ENCODE peak calls at places on chromosome 5, in ten cellular contexts. One of them, this sample, is unnamed.

GRCh38 chr5:78655731-78656130 is 7.2 kb upstream of the LHFPL2 start:
- DNase-seq in transverse colon: no peak
- DNase-seq in IMR-90: no peak
- DNase-seq in brain microvascular endothelial cell: no peak
- DNase-seq in A549: no peak
- DNase-seq in A673: no peak
- DNase-seq in psoas muscle: no peak
- DNase-seq in GM23248: no peak
- DNase-seq in heart right ventricle: no peak
- DNase-seq in CD4-positive, alpha-beta memory T cell: no peak
- DNase-seq in this sample: no peak

GRCh38 chr5:25544652-25545249 is 900.0 kb upstream of the CDH10 start:
- DNase-seq in transverse colon: no peak
- DNase-seq in IMR-90: no peak
- DNase-seq in brain microvascular endothelial cell: no peak
- DNase-seq in A549: peak
- DNase-seq in A673: peak
- DNase-seq in psoas muscle: no peak
- DNase-seq in GM23248: peak
- DNase-seq in heart right ventricle: no peak
- DNase-seq in CD4-positive, alpha-beta memory T cell: no peak
- DNase-seq in this sample: no peak

GRCh38 chr5:56466136-56466816 is 233.1 kb upstream of the ANKRD55 start:
- DNase-seq in transverse colon: no peak
- DNase-seq in IMR-90: no peak
- DNase-seq in brain microvascular endothelial cell: no peak
- DNase-seq in A549: no peak
- DNase-seq in A673: no peak
- DNase-seq in psoas muscle: no peak
- DNase-seq in GM23248: no peak
- DNase-seq in heart right ventricle: no peak
- DNase-seq in CD4-positive, alpha-beta memory T cell: no peak
- DNase-seq in this sample: no peak

GRCh38 chr5:103456476-103456875 is 106.1 kb downstream of the NUDT12 start:
- DNase-seq in transverse colon: no peak
- DNase-seq in IMR-90: no peak
- DNase-seq in brain microvascular endothelial cell: no peak
- DNase-seq in A549: no peak
- DNase-seq in A673: no peak
- DNase-seq in psoas muscle: no peak
- DNase-seq in GM23248: no peak
- DNase-seq in heart right ventricle: no peak
- DNase-seq in CD4-positive, alpha-beta memory T cell: no peak
- DNase-seq in this sample: no peak

GRCh38 chr5:147697380-147697779 is 85.1 kb downstream of the JAKMIP2 start:
- DNase-seq in transverse colon: no peak
- DNase-seq in IMR-90: no peak
- DNase-seq in brain microvascular endothelial cell: no peak
- DNase-seq in A549: no peak
- DNase-seq in A673: no peak
- DNase-seq in psoas muscle: no peak
- DNase-seq in GM23248: no peak
- DNase-seq in heart right ventricle: no peak
- DNase-seq in CD4-positive, alpha-beta memory T cell: no peak
- DNase-seq in this sample: no peak

GRCh38 chr5:172828911-172829431 is 5.1 kb upstream of the ERGIC1 start:
- DNase-seq in transverse colon: no peak
- DNase-seq in IMR-90: peak
- DNase-seq in brain microvascular endothelial cell: peak
- DNase-seq in A549: no peak
- DNase-seq in A673: no peak
- DNase-seq in psoas muscle: no peak
- DNase-seq in GM23248: peak
- DNase-seq in heart right ventricle: no peak
- DNase-seq in CD4-positive, alpha-beta memory T cell: no peak
- DNase-seq in this sample: no peak

GRCh38 chr5:138789771-138790242 is 36.6 kb downstream of the CTNNA1 start:
- DNase-seq in transverse colon: no peak
- DNase-seq in IMR-90: peak
- DNase-seq in brain microvascular endothelial cell: peak
- DNase-seq in A549: peak
- DNase-seq in A673: peak
- DNase-seq in psoas muscle: no peak
- DNase-seq in GM23248: peak
- DNase-seq in heart right ventricle: no peak
- DNase-seq in CD4-positive, alpha-beta memory T cell: peak
- DNase-seq in this sample: no peak

GRCh38 chr5:149072791-149073190 is 9.9 kb upstream of the SH3TC2 start:
- DNase-seq in transverse colon: no peak
- DNase-seq in IMR-90: no peak
- DNase-seq in brain microvascular endothelial cell: no peak
- DNase-seq in A549: no peak
- DNase-seq in A673: no peak
- DNase-seq in psoas muscle: no peak
- DNase-seq in GM23248: no peak
- DNase-seq in heart right ventricle: no peak
- DNase-seq in CD4-positive, alpha-beta memory T cell: no peak
- DNase-seq in this sample: no peak

GRCh38 chr5:6872441-6873160 is 159.4 kb downstream of the TENT4A start:
- DNase-seq in transverse colon: no peak
- DNase-seq in IMR-90: no peak
- DNase-seq in brain microvascular endothelial cell: no peak
- DNase-seq in A549: no peak
- DNase-seq in A673: no peak
- DNase-seq in psoas muscle: no peak
- DNase-seq in GM23248: no peak
- DNase-seq in heart right ventricle: no peak
- DNase-seq in CD4-positive, alpha-beta memory T cell: no peak
- DNase-seq in this sample: no peak

GRCh38 chr5:130034872-130035271 is 130.6 kb downstream of the CHSY3 start:
- DNase-seq in transverse colon: no peak
- DNase-seq in IMR-90: peak
- DNase-seq in brain microvascular endothelial cell: peak
- DNase-seq in A549: no peak
- DNase-seq in A673: no peak
- DNase-seq in psoas muscle: no peak
- DNase-seq in GM23248: peak
- DNase-seq in heart right ventricle: no peak
- DNase-seq in CD4-positive, alpha-beta memory T cell: no peak
- DNase-seq in this sample: no peak

GRCh38 chr5:124371121-124371706 is 375.2 kb downstream of the ZNF608 start:
- DNase-seq in transverse colon: peak
- DNase-seq in IMR-90: peak
- DNase-seq in brain microvascular endothelial cell: no peak
- DNase-seq in A549: no peak
- DNase-seq in A673: no peak
- DNase-seq in psoas muscle: no peak
- DNase-seq in GM23248: peak
- DNase-seq in heart right ventricle: no peak
- DNase-seq in CD4-positive, alpha-beta memory T cell: no peak
- DNase-seq in this sample: no peak

GRCh38 chr5:149271717-149272558 is at the start of gene AFAP1L1:
- DNase-seq in transverse colon: peak
- DNase-seq in IMR-90: peak
- DNase-seq in brain microvascular endothelial cell: no peak
- DNase-seq in A549: peak
- DNase-seq in A673: peak
- DNase-seq in psoas muscle: peak
- DNase-seq in GM23248: peak
- DNase-seq in heart right ventricle: peak
- DNase-seq in CD4-positive, alpha-beta memory T cell: no peak
- DNase-seq in this sample: peak

GRCh38 chr5:477247-477646 is 34.3 kb downstream of the EXOC3 start:
- DNase-seq in transverse colon: no peak
- DNase-seq in IMR-90: no peak
- DNase-seq in brain microvascular endothelial cell: no peak
- DNase-seq in A549: no peak
- DNase-seq in A673: no peak
- DNase-seq in psoas muscle: no peak
- DNase-seq in GM23248: no peak
- DNase-seq in heart right ventricle: no peak
- DNase-seq in CD4-positive, alpha-beta memory T cell: no peak
- DNase-seq in this sample: no peak

GRCh38 chr5:474826-475661 is 32.1 kb downstream of the EXOC3 start:
- DNase-seq in transverse colon: no peak
- DNase-seq in IMR-90: peak
- DNase-seq in brain microvascular endothelial cell: no peak
- DNase-seq in A549: peak
- DNase-seq in A673: no peak
- DNase-seq in psoas muscle: peak
- DNase-seq in GM23248: no peak
- DNase-seq in heart right ventricle: peak
- DNase-seq in CD4-positive, alpha-beta memory T cell: no peak
- DNase-seq in this sample: peak

GRCh38 chr5:476102-476813 is 33.3 kb downstream of the EXOC3 start:
- DNase-seq in transverse colon: no peak
- DNase-seq in IMR-90: no peak
- DNase-seq in brain microvascular endothelial cell: no peak
- DNase-seq in A549: no peak
- DNase-seq in A673: no peak
- DNase-seq in psoas muscle: peak
- DNase-seq in GM23248: peak
- DNase-seq in heart right ventricle: peak
- DNase-seq in CD4-positive, alpha-beta memory T cell: no peak
- DNase-seq in this sample: peak

GRCh38 chr5:476814-477175 is 33.8 kb downstream of the EXOC3 start:
- DNase-seq in transverse colon: no peak
- DNase-seq in IMR-90: no peak
- DNase-seq in brain microvascular endothelial cell: no peak
- DNase-seq in A549: no peak
- DNase-seq in A673: no peak
- DNase-seq in psoas muscle: peak
- DNase-seq in GM23248: no peak
- DNase-seq in heart right ventricle: peak
- DNase-seq in CD4-positive, alpha-beta memory T cell: no peak
- DNase-seq in this sample: no peak

DNA sequence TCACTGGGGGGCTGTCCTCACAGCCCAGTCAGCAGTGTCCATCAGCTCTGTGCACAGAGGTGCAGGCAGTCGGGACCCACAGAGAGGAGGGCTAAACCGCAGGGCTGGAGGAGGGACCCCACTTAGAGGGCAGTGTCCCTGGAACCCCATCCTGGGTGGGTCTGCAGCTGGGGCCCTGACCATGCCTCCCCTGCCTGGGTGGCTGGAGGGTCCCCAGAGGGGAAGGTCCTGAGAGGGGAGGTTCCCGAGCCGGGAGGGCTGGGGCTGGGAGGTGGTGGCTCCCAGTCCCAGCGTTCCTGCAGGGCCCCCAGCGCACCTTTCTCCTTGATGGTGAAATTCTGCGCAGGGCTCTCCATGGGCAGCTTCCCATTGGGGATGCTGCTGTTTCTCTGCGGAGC is 32.7 kb downstream of the EXOC3 start:
- DNase-seq in transverse colon: no peak
- DNase-seq in IMR-90: no peak
- DNase-seq in brain microvascular endothelial cell: no peak
- DNase-seq in A549: no peak
- DNase-seq in A673: no peak
- DNase-seq in psoas muscle: peak
- DNase-seq in GM23248: no peak
- DNase-seq in heart right ventricle: peak
- DNase-seq in CD4-positive, alpha-beta memory T cell: no peak
- DNase-seq in this sample: peak
- H3K4me3 ChIP-seq in transverse colon: no peak
- H3K4me3 ChIP-seq in IMR-90: no peak
- H3K4me3 ChIP-seq in brain microvascular endothelial cell: no peak
- H3K4me3 ChIP-seq in A549: no peak
- H3K4me3 ChIP-seq in A673: no peak
- H3K4me3 ChIP-seq in psoas muscle: no peak
- H3K4me3 ChIP-seq in GM23248: no peak
- H3K4me3 ChIP-seq in heart right ventricle: no peak
- H3K4me3 ChIP-seq in CD4-positive, alpha-beta memory T cell: no peak
- H3K4me3 ChIP-seq in this sample: no peak

DNA sequence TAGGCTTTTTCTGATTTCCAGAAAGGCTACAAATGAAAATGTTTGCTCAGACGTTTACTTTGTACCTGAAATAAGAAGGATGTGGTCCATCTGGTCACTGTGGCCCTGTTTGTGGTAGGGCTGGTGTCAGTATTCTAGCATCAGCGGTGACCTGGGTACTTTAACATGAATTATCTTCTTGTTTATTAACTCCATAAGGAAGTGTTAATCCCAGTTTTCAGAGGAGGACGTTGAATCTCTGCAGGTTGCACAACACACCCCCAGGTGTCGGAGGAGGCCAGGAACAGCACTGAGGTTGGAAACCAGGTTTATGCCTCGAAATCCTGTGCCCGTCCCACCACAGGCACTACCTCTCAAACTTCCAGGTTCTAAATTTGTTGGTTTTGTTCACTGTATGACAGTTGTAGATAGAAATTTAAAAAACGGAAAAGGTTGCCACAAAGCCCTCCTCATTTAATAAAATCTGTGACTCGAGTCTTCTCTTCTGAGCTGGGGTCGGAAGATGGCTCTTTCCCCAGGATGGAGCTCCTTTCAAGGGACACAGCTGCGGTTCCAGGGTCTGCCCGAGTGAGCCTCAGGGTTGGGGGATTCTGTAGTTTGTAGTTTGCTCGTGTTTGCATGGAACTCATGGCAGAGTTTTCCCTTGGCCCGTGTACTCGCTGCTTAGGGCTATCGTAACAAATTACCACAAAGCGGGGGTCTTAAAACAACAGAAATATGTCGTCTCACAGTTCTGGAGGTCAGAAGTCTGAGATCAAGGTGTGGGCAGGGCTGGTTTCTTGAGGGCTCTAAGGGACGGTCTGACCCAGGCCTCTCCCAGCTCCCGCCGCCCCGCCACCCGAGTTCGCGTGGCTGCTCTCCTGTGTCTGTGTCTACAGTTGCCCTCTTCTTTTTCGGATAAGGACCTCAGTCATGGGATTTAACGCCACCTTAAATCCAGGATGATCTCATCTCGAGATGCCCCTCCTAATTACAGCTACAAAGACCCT is 13.7 kb upstream of the LPCAT1 start:
- DNase-seq in transverse colon: no peak
- DNase-seq in IMR-90: no peak
- DNase-seq in brain microvascular endothelial cell: no peak
- DNase-seq in A549: no peak
- DNase-seq in A673: no peak
- DNase-seq in psoas muscle: peak
- DNase-seq in GM23248: no peak
- DNase-seq in heart right ventricle: no peak
- DNase-seq in CD4-positive, alpha-beta memory T cell: no peak
- DNase-seq in this sample: no peak
- H3K4me3 ChIP-seq in transverse colon: no peak
- H3K4me3 ChIP-seq in IMR-90: no peak
- H3K4me3 ChIP-seq in brain microvascular endothelial cell: no peak
- H3K4me3 ChIP-seq in A549: peak
- H3K4me3 ChIP-seq in A673: peak
- H3K4me3 ChIP-seq in psoas muscle: peak
- H3K4me3 ChIP-seq in GM23248: peak
- H3K4me3 ChIP-seq in heart right ventricle: no peak
- H3K4me3 ChIP-seq in CD4-positive, alpha-beta memory T cell: no peak
- H3K4me3 ChIP-seq in this sample: peak

GRCh38 chr5:141094481-141095262 is at the start of gene PCDHB2:
- DNase-seq in transverse colon: no peak
- DNase-seq in IMR-90: peak
- DNase-seq in brain microvascular endothelial cell: no peak
- DNase-seq in A549: peak
- DNase-seq in A673: peak
- DNase-seq in psoas muscle: peak
- DNase-seq in GM23248: peak
- DNase-seq in heart right ventricle: no peak
- DNase-seq in CD4-positive, alpha-beta memory T cell: no peak
- DNase-seq in this sample: no peak
- H3K4me3 ChIP-seq in transverse colon: no peak
- H3K4me3 ChIP-seq in IMR-90: peak
- H3K4me3 ChIP-seq in brain microvascular endothelial cell: no peak
- H3K4me3 ChIP-seq in A549: peak
- H3K4me3 ChIP-seq in A673: peak
- H3K4me3 ChIP-seq in psoas muscle: peak
- H3K4me3 ChIP-seq in GM23248: peak
- H3K4me3 ChIP-seq in heart right ventricle: peak
- H3K4me3 ChIP-seq in CD4-positive, alpha-beta memory T cell: no peak
- H3K4me3 ChIP-seq in this sample: peak

GRCh38 chr5:144198386-144198785 is 27.7 kb downstream of the KCTD16 start:
- DNase-seq in transverse colon: no peak
- DNase-seq in IMR-90: peak
- DNase-seq in brain microvascular endothelial cell: no peak
- DNase-seq in A549: peak
- DNase-seq in A673: no peak
- DNase-seq in psoas muscle: no peak
- DNase-seq in GM23248: peak
- DNase-seq in heart right ventricle: no peak
- DNase-seq in CD4-positive, alpha-beta memory T cell: no peak
- DNase-seq in this sample: no peak
- H3K4me3 ChIP-seq in transverse colon: no peak
- H3K4me3 ChIP-seq in IMR-90: no peak
- H3K4me3 ChIP-seq in brain microvascular endothelial cell: no peak
- H3K4me3 ChIP-seq in A549: peak
- H3K4me3 ChIP-seq in A673: no peak
- H3K4me3 ChIP-seq in psoas muscle: no peak
- H3K4me3 ChIP-seq in GM23248: no peak
- H3K4me3 ChIP-seq in heart right ventricle: no peak
- H3K4me3 ChIP-seq in CD4-positive, alpha-beta memory T cell: no peak
- H3K4me3 ChIP-seq in this sample: no peak

This sample was measured in lower lobe of right lung.